ENCODE peak calls at places on chromosomes 12 and 14, in ten cellular contexts. H, S, D, A, G, R, F, K, O and E are unnamed samples.

GRCh38 chr14:63656194-63656593 is 14.5 kb upstream of the WDR89 start:
- DNase-seq in H (no peak), S (no peak), D (no peak), A (no peak), G (no peak), R (no peak), F (no peak), K (no peak), O (no peak), E (no peak)

GRCh38 chr12:116395381-116395780 is 117.9 kb upstream of the MED13L start:
- DNase-seq in H (no peak), S (no peak), D (no peak), A (peak; percentile 59), G (no peak), R (no peak), F (no peak), K (no peak), O (no peak), E (no peak)

GRCh38 chr12:3601466-3602150 is 110.6 kb downstream of the PRMT8 start:
- DNase-seq in H (no peak), S (peak; percentile 35), D (no peak), A (no peak), G (no peak), R (no peak), F (no peak), K (no peak), O (no peak), E (no peak)

GRCh38 chr12:121811434-121812319 is 7.9 kb downstream of the SETD1B start:
- DNase-seq in H (peak; percentile 77), S (peak; percentile 89), D (peak; percentile 68), A (peak; percentile 83), G (no peak), R (peak; percentile 79), F (no peak), K (no peak), O (peak; percentile 67), E (peak; percentile 62)

GRCh38 chr12:81141220-81141619 is 63.3 kb downstream of the ACSS3 start:
- DNase-seq in H (no peak), S (no peak), D (no peak), A (no peak), G (no peak), R (no peak), F (no peak), K (no peak), O (no peak), E (no peak)

GRCh38 chr12:94110258-94110657 is 38.1 kb upstream of the PLXNC1 start:
- DNase-seq in H (no peak), S (no peak), D (no peak), A (no peak), G (no peak), R (no peak), F (no peak), K (no peak), O (no peak), E (no peak)

GRCh38 chr14:105087308-105087962 is 22.2 kb upstream of the GPR132 start:
- DNase-seq in H (peak; percentile 27), S (peak; percentile 78), D (peak; percentile 71), A (peak; percentile 75), G (no peak), R (peak; percentile 67), F (peak; percentile 60), K (no peak), O (no peak), E (peak; percentile 76)

GRCh38 chr12:15563683-15564082 is 225.5 kb downstream of the EPS8 start:
- DNase-seq in H (no peak), S (no peak), D (peak; percentile 76), A (peak; percentile 72), G (peak; percentile 20), R (no peak), F (peak; percentile 12), K (peak; percentile 29), O (no peak), E (no peak)

GRCh38 chr12:91225316-91225715 is 42.7 kb upstream of the DCN start:
- DNase-seq in H (no peak), S (no peak), D (no peak), A (peak; percentile 41), G (no peak), R (no peak), F (no peak), K (no peak), O (no peak), E (no peak)

GRCh38 chr12:108646597-108647190 is 13.0 kb upstream of the SELPLG start:
- DNase-seq in H (no peak), S (no peak), D (peak; percentile 37), A (no peak), G (no peak), R (no peak), F (no peak), K (no peak), O (no peak), E (peak; percentile 91)

GRCh38 chr14:49586673-49587460 is 687 bp upstream of the RPS29 start:
- DNase-seq in H (no peak), S (no peak), D (no peak), A (peak; percentile 82), G (no peak), R (no peak), F (peak; percentile 14), K (no peak), O (no peak), E (peak; percentile 86)

GRCh38 chr14:65101631-65102440 is 481 bp downstream of the MAX start:
- DNase-seq in H (peak; percentile 30), S (peak; percentile 70), D (peak; percentile 65), A (no peak), G (no peak), R (peak; percentile 71), F (no peak), K (peak; percentile 29), O (peak; percentile 14), E (no peak)

GRCh38 chr12:34298176-34298970 is 276.1 kb downstream of the ALG10 start:
- DNase-seq in H (no peak), S (peak; percentile 52), D (no peak), A (no peak), G (no peak), R (peak; percentile 16), F (no peak), K (no peak), O (no peak), E (no peak)

GRCh38 chr14:92105845-92106094 is 612 bp downstream of the ATXN3 start:
- DNase-seq in H (peak; percentile 38), S (peak; percentile 73), D (peak; percentile 83), A (no peak), G (no peak), R (peak; percentile 74), F (no peak), K (peak; percentile 74), O (peak; percentile 72), E (no peak)

GRCh38 chr14:57182760-57183503 is 85.8 kb downstream of the EXOC5 start:
- DNase-seq in H (no peak), S (no peak), D (no peak), A (peak; percentile 17), G (no peak), R (no peak), F (no peak), K (no peak), O (no peak), E (no peak)

GRCh38 chr12:122976648-122976975 is 1.6 kb downstream of the OGFOD2 start:
- DNase-seq in H (no peak), S (peak; percentile 65), D (no peak), A (no peak), G (no peak), R (no peak), F (no peak), K (no peak), O (no peak), E (no peak)

DNA sequence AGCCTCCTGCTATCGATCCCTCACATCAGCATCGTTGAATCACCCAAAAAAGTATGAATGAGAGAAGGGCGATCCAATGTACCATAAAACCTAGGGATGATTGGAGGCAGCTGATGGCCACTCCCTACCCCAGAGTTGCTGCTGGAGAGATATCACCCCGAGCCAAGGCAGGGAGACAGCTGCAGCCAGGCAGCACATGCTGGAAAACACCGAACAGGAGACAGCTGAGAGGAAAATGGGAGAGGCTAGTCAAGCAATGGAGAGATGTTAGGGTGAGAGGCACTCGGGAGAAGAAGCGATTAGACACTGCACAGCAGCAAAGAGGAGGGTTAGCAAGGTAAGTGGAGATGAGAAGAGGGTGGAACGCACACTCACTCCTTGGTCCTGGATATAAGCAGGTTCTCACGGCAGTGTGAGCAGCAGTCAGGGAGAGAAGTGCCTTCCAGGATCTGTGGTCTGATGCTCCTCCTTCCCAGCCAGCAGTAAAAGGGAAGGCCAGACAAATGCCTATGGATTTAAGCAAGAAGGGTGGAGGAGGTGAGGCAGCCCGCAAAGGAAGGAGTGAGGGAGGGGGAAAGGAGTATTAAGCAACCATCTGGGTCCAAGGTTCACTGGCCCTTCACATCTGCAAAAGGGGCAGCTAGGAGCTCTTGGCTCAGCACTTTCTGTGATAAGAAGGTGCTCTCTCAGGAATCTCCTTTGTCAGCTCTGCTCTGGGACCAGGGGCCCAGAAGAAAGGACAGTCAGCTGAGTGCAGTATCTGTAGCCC is at the start of gene SLC7A7:
- DNase-seq in H (no peak), S (peak; percentile 44), D (no peak), A (peak; percentile 67), G (no peak), R (no peak), F (no peak), K (no peak), O (no peak), E (no peak)
- H3K27ac ChIP-seq in H (peak within 1 kb of the TSS; percentile 50), S (peak within 1 kb of the TSS; percentile 72), D (peak within 1 kb of the TSS; percentile 48), A (no peak within 1 kb of the TSS), G (no peak within 1 kb of the TSS), R (peak within 1 kb of the TSS; percentile 30), F (no peak within 1 kb of the TSS), K (peak within 1 kb of the TSS; percentile 78), O (peak within 1 kb of the TSS; percentile 55), E (no peak within 1 kb of the TSS)

GRCh38 chr14:30230719-30231118 is 303.1 kb upstream of the PRKD1 start:
- DNase-seq in H (no peak), S (no peak), D (no peak), A (no peak), G (no peak), R (no peak), F (no peak), K (no peak), O (no peak), E (no peak)
- H3K27ac ChIP-seq in H (no peak overlapping the region), S (no peak overlapping the region), D (no peak overlapping the region), A (no peak overlapping the region), G (no peak overlapping the region), R (no peak overlapping the region), F (no peak overlapping the region), K (no peak overlapping the region), O (no peak overlapping the region), E (no peak overlapping the region)

DNA sequence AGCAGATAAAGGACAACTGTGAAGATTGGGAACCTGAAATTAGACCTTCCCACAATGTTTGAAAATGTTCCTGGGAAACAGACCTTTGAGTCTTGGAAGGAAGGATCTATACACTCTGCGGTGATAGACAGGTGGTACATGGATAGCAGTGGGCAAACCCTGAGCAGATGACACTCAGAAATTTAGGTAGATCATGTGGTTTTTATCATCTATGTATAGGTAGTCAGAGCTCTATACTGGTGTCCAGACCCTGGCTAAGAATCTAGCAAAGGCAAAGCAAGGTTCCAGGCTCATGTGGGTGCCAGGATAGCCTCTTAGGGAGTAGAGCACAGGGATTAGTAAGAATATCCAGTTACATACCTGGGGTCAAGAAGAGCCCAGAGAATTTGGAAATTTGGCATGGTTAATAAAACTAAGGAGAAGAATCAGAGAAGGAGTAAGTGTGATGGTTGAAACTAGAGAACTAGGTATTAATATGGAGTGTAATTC is 331.2 kb upstream of the FBXO33 start:
- DNase-seq in H (no peak), S (no peak), D (no peak), A (no peak), G (no peak), R (no peak), F (no peak), K (no peak), O (no peak), E (no peak)
- H3K27ac ChIP-seq in H (no peak overlapping the region), S (no peak overlapping the region), D (no peak overlapping the region), A (no peak overlapping the region), G (no peak overlapping the region), R (no peak overlapping the region), F (no peak overlapping the region), K (no peak overlapping the region), O (no peak overlapping the region), E (no peak overlapping the region)

GRCh38 chr14:39181693-39182047 is 6.6 kb downstream of the PNN start:
- DNase-seq in H (no peak), S (no peak), D (no peak), A (no peak), G (no peak), R (no peak), F (no peak), K (no peak), O (no peak), E (no peak)
- H3K27ac ChIP-seq in H (no peak overlapping the region), S (no peak overlapping the region), D (no peak overlapping the region), A (peak overlapping the region; percentile 45), G (no peak overlapping the region), R (no peak overlapping the region), F (no peak overlapping the region), K (no peak overlapping the region), O (no peak overlapping the region), E (no peak overlapping the region)